ENCODE peak calls at places on chromosomes 6 and 20, in seven cellular contexts. One of them, this sample, is unnamed.

GRCh38 chr6:14211596-14211961 is 94.0 kb downstream of the CD83 start:
- DNase-seq in Peyer's patch: peak; percentile 48
- DNase-seq in right lobe of liver: peak; percentile 72
- DNase-seq in suprapubic skin: peak; percentile 74
- DNase-seq in tibial nerve: peak; percentile 32
- DNase-seq in A549: no peak
- DNase-seq in sigmoid colon: peak; percentile 71
- DNase-seq in this sample: no peak

GRCh38 chr6:90256698-90257485 is 39.8 kb downstream of the BACH2 start:
- DNase-seq in Peyer's patch: no peak
- DNase-seq in right lobe of liver: no peak
- DNase-seq in suprapubic skin: no peak
- DNase-seq in tibial nerve: no peak
- DNase-seq in A549: no peak
- DNase-seq in sigmoid colon: no peak
- DNase-seq in this sample: no peak

GRCh38 chr6:107218142-107218541 is 102.8 kb upstream of the BEND3 start:
- DNase-seq in Peyer's patch: no peak
- DNase-seq in right lobe of liver: no peak
- DNase-seq in suprapubic skin: no peak
- DNase-seq in tibial nerve: no peak
- DNase-seq in A549: no peak
- DNase-seq in sigmoid colon: no peak
- DNase-seq in this sample: no peak

GRCh38 chr6:1613631-1614447 is 4.1 kb downstream of the FOXC1 start:
- DNase-seq in Peyer's patch: no peak
- DNase-seq in right lobe of liver: no peak
- DNase-seq in suprapubic skin: no peak
- DNase-seq in tibial nerve: no peak
- DNase-seq in A549: no peak
- DNase-seq in sigmoid colon: no peak
- DNase-seq in this sample: no peak

GRCh38 chr20:53126185-53126584 is 154.0 kb downstream of the TSHZ2 start:
- DNase-seq in Peyer's patch: no peak
- DNase-seq in right lobe of liver: no peak
- DNase-seq in suprapubic skin: no peak
- DNase-seq in tibial nerve: no peak
- DNase-seq in A549: no peak
- DNase-seq in sigmoid colon: no peak
- DNase-seq in this sample: no peak

GRCh38 chr6:16181429-16182359 is 52.8 kb downstream of the MYLIP start:
- DNase-seq in Peyer's patch: no peak
- DNase-seq in right lobe of liver: no peak
- DNase-seq in suprapubic skin: no peak
- DNase-seq in tibial nerve: no peak
- DNase-seq in A549: no peak
- DNase-seq in sigmoid colon: no peak
- DNase-seq in this sample: no peak

GRCh38 chr6:6900566-6901204 is 207.1 kb upstream of the RREB1 start:
- DNase-seq in Peyer's patch: no peak
- DNase-seq in right lobe of liver: no peak
- DNase-seq in suprapubic skin: no peak
- DNase-seq in tibial nerve: no peak
- DNase-seq in A549: no peak
- DNase-seq in sigmoid colon: no peak
- DNase-seq in this sample: no peak

GRCh38 chr20:22400440-22400839 is 183.9 kb downstream of the FOXA2 start:
- DNase-seq in Peyer's patch: no peak
- DNase-seq in right lobe of liver: no peak
- DNase-seq in suprapubic skin: no peak
- DNase-seq in tibial nerve: no peak
- DNase-seq in A549: no peak
- DNase-seq in sigmoid colon: no peak
- DNase-seq in this sample: no peak

GRCh38 chr20:13034936-13035335 is 26.2 kb downstream of the SPTLC3 start:
- DNase-seq in Peyer's patch: no peak
- DNase-seq in right lobe of liver: no peak
- DNase-seq in suprapubic skin: no peak
- DNase-seq in tibial nerve: no peak
- DNase-seq in A549: no peak
- DNase-seq in sigmoid colon: no peak
- DNase-seq in this sample: no peak

GRCh38 chr6:109676724-109677123 is 14.3 kb downstream of the AK9 start:
- DNase-seq in Peyer's patch: no peak
- DNase-seq in right lobe of liver: no peak
- DNase-seq in suprapubic skin: no peak
- DNase-seq in tibial nerve: no peak
- DNase-seq in A549: no peak
- DNase-seq in sigmoid colon: no peak
- DNase-seq in this sample: no peak

GRCh38 chr20:22700387-22700786 is 116.0 kb upstream of the FOXA2 start:
- DNase-seq in Peyer's patch: no peak
- DNase-seq in right lobe of liver: no peak
- DNase-seq in suprapubic skin: no peak
- DNase-seq in tibial nerve: no peak
- DNase-seq in A549: no peak
- DNase-seq in sigmoid colon: no peak
- DNase-seq in this sample: peak; percentile 42

GRCh38 chr6:148422085-148422484 is 79.4 kb downstream of the SASH1 start:
- DNase-seq in Peyer's patch: no peak
- DNase-seq in right lobe of liver: no peak
- DNase-seq in suprapubic skin: no peak
- DNase-seq in tibial nerve: no peak
- DNase-seq in A549: no peak
- DNase-seq in sigmoid colon: no peak
- DNase-seq in this sample: no peak

GRCh38 chr6:164069352-164070022 is 655.0 kb downstream of the QKI start:
- DNase-seq in Peyer's patch: no peak
- DNase-seq in right lobe of liver: no peak
- DNase-seq in suprapubic skin: no peak
- DNase-seq in tibial nerve: no peak
- DNase-seq in A549: no peak
- DNase-seq in sigmoid colon: peak; percentile 73
- DNase-seq in this sample: no peak

GRCh38 chr6:52526634-52527033 is 50.2 kb downstream of the TRAM2 start:
- DNase-seq in Peyer's patch: no peak
- DNase-seq in right lobe of liver: no peak
- DNase-seq in suprapubic skin: no peak
- DNase-seq in tibial nerve: no peak
- DNase-seq in A549: no peak
- DNase-seq in sigmoid colon: no peak
- DNase-seq in this sample: no peak

GRCh38 chr6:116571683-116572000 is 338 bp downstream of the RWDD1 start:
- DNase-seq in Peyer's patch: no peak
- DNase-seq in right lobe of liver: no peak
- DNase-seq in suprapubic skin: no peak
- DNase-seq in tibial nerve: no peak
- DNase-seq in A549: no peak
- DNase-seq in sigmoid colon: no peak
- DNase-seq in this sample: no peak

GRCh38 chr6:116572162-116572561 is 858 bp downstream of the RWDD1 start:
- DNase-seq in Peyer's patch: no peak
- DNase-seq in right lobe of liver: peak; percentile 51
- DNase-seq in suprapubic skin: no peak
- DNase-seq in tibial nerve: no peak
- DNase-seq in A549: peak; percentile 18
- DNase-seq in sigmoid colon: peak; percentile 65
- DNase-seq in this sample: no peak

GRCh38 chr6:116568851-116569755 is 2.2 kb upstream of the RWDD1 start:
- DNase-seq in Peyer's patch: no peak
- DNase-seq in right lobe of liver: no peak
- DNase-seq in suprapubic skin: no peak
- DNase-seq in tibial nerve: no peak
- DNase-seq in A549: no peak
- DNase-seq in sigmoid colon: no peak
- DNase-seq in this sample: no peak

GRCh38 chr6:116568111-116568510 is 3.2 kb upstream of the RWDD1 start:
- DNase-seq in Peyer's patch: no peak
- DNase-seq in right lobe of liver: no peak
- DNase-seq in suprapubic skin: no peak
- DNase-seq in tibial nerve: no peak
- DNase-seq in A549: no peak
- DNase-seq in sigmoid colon: no peak
- DNase-seq in this sample: no peak

GRCh38 chr6:116570856-116571682 is at the start of gene RWDD1:
- DNase-seq in Peyer's patch: peak; percentile 96
- DNase-seq in right lobe of liver: peak; percentile 99
- DNase-seq in suprapubic skin: peak; percentile 99
- DNase-seq in tibial nerve: peak; percentile 95
- DNase-seq in A549: peak; percentile 87
- DNase-seq in sigmoid colon: peak; percentile 99
- DNase-seq in this sample: peak; percentile 98
- TF ChIP-seq POLR2A in Peyer's patch: peak; percentile 61
- TF ChIP-seq POLR2A in right lobe of liver: peak; percentile 82
- TF ChIP-seq POLR2A in suprapubic skin: peak; percentile 83
- TF ChIP-seq POLR2A in tibial nerve: peak; percentile 67
- TF ChIP-seq POLR2A in A549: peak; percentile 76
- TF ChIP-seq POLR2A in sigmoid colon: peak; percentile 88
- TF ChIP-seq POLR2A in this sample: no peak

DNA sequence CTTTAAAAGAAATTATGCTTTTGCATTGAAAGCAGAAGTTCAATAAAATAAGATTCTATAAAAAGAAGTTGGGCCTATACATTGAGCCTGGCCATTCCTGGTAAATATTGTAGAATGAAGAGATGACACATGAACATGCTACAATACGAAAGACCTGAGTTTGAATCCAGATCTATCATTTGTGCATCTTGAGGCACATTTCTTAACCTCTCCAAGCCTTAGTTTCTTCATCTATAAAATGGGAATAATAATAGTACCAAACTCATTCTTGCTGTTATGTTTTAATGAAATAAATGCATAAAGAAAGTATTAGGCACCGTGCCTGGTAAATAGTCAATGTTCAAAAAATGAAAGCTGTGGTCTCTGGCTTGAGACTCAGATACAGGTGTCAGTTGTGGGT is 76.9 kb upstream of the PHACTR2 start:
- DNase-seq in Peyer's patch: no peak
- DNase-seq in right lobe of liver: no peak
- DNase-seq in suprapubic skin: no peak
- DNase-seq in tibial nerve: no peak
- DNase-seq in A549: no peak
- DNase-seq in sigmoid colon: no peak
- DNase-seq in this sample: no peak
- TF ChIP-seq CTCF in Peyer's patch: no peak
- TF ChIP-seq CTCF in right lobe of liver: no peak
- TF ChIP-seq CTCF in suprapubic skin: no peak
- TF ChIP-seq CTCF in tibial nerve: no peak
- TF ChIP-seq CTCF in A549: no peak
- TF ChIP-seq CTCF in sigmoid colon: no peak
- TF ChIP-seq CTCF in this sample: no peak

GRCh38 chr6:166485651-166486535 is 100.6 kb downstream of the RAMACL start:
- DNase-seq in Peyer's patch: no peak
- DNase-seq in right lobe of liver: no peak
- DNase-seq in suprapubic skin: no peak
- DNase-seq in tibial nerve: no peak
- DNase-seq in A549: no peak
- DNase-seq in sigmoid colon: no peak
- DNase-seq in this sample: no peak

GRCh38 chr6:166488701-166489100 is 97.8 kb downstream of the RAMACL start:
- DNase-seq in Peyer's patch: no peak
- DNase-seq in right lobe of liver: no peak
- DNase-seq in suprapubic skin: no peak
- DNase-seq in tibial nerve: no peak
- DNase-seq in A549: no peak
- DNase-seq in sigmoid colon: peak; percentile 52
- DNase-seq in this sample: no peak

GRCh38 chr6:166486536-166486880 is 100.0 kb downstream of the RAMACL start:
- DNase-seq in Peyer's patch: no peak
- DNase-seq in right lobe of liver: no peak
- DNase-seq in suprapubic skin: no peak
- DNase-seq in tibial nerve: no peak
- DNase-seq in A549: no peak
- DNase-seq in sigmoid colon: peak; percentile 60
- DNase-seq in this sample: no peak

GRCh38 chr6:166488081-166488685 is 98.3 kb downstream of the RAMACL start:
- DNase-seq in Peyer's patch: peak; percentile 81
- DNase-seq in right lobe of liver: no peak
- DNase-seq in suprapubic skin: no peak
- DNase-seq in tibial nerve: peak; percentile 30
- DNase-seq in A549: no peak
- DNase-seq in sigmoid colon: peak; percentile 76
- DNase-seq in this sample: no peak

DNA sequence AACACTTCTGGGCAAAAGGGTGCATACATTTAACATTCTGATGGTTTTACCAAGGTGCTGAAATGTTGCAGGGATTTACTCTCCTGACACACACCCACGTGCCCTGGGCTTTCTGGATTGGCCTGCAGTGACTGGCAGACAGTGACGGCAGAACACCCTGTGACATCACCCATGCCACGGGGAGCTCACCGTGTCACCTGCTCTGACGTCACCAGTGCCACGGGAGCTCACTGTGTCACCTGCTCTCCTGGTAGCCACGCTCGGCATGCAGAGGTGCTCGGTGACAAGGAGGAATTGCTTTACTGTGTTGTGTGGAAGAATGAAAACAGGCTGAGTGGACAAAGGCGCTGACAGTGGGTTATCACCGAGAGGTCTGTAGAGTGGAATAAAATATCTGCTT is 99.3 kb downstream of the RAMACL start:
- DNase-seq in Peyer's patch: no peak
- DNase-seq in right lobe of liver: no peak
- DNase-seq in suprapubic skin: no peak
- DNase-seq in tibial nerve: no peak
- DNase-seq in A549: no peak
- DNase-seq in sigmoid colon: peak; percentile 34
- DNase-seq in this sample: no peak
- H3K9me3 ChIP-seq in Peyer's patch: no peaks in the 10 kb centered on the region
- H3K9me3 ChIP-seq in right lobe of liver: no peaks in the 10 kb centered on the region
- H3K9me3 ChIP-seq in suprapubic skin: no peaks in the 10 kb centered on the region
- H3K9me3 ChIP-seq in tibial nerve: no peaks in the 10 kb centered on the region
- H3K9me3 ChIP-seq in A549: no peaks in the 10 kb centered on the region
- H3K9me3 ChIP-seq in sigmoid colon: no peaks in the 10 kb centered on the region
- H3K9me3 ChIP-seq in this sample: no peaks in the 10 kb centered on the region

DNA sequence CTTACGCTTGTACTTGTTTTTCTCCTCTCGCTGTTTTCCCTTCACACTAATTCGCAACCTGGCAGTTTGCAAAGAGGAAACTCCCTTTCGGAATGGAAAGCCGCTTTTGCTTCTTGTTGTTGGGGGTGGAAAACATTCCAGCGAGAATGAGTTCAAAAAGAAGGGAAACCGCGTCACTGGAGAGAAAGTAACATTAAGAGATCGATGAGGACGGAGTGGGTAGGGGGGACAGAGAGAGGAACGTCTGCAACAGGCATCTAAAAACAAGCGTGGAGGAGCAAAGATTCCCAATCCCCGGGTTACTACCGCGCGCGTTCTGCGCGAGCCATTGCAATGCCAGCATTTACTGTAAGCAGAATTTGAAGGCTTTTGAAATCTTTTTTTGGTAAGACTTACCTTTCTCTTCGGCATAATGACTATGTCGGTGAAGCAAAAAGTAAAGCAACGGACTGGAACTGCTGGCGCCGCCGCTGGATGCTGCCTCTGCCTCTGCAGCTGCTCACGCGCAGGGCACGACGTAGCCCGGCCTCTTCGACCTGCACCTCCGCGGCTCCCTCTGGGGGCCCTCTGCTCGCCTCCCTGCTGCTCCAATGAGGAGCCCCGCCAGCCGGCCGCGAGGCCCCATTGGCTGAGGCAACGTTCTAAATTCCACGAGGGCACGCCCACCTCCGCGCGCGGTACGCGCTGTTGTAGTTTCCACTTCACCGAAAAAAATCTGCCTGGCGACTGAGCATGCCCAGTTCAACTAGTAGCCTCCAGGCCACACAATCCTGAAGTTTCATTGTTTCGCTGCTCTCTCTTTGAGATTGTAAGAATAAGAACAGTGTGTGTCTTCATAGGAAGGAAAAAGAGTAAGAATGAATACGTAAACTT is at the start of gene HMGN3:
- DNase-seq in Peyer's patch: peak; percentile 95
- DNase-seq in right lobe of liver: peak; percentile 97
- DNase-seq in suprapubic skin: peak; percentile 96
- DNase-seq in tibial nerve: peak; percentile 87
- DNase-seq in A549: peak; percentile 69
- DNase-seq in sigmoid colon: peak; percentile 98
- DNase-seq in this sample: peak; percentile 94
- TF ChIP-seq POLR2A in Peyer's patch: peak; percentile 47
- TF ChIP-seq POLR2A in right lobe of liver: peak; percentile 84
- TF ChIP-seq POLR2A in suprapubic skin: peak; percentile 37
- TF ChIP-seq POLR2A in tibial nerve: peak; percentile 81
- TF ChIP-seq POLR2A in A549: peak; percentile 76
- TF ChIP-seq POLR2A in sigmoid colon: peak; percentile 89
- TF ChIP-seq POLR2A in this sample: no peak